ENCODE peak calls at places on chromosomes 7 and 10, in four cellular contexts. One of them, this sample, is unnamed.

GRCh38 chr7:151719031-151719894 is 157.7 kb downstream of the PRKAG2 start:
- DNase-seq in HepG2: no peak
- DNase-seq in A549: no peak
- DNase-seq in GM12878: no peak
- DNase-seq in this sample: no peak

GRCh38 chr10:43209651-43210141 is 57.2 kb downstream of the RASGEF1A start:
- DNase-seq in HepG2: no peak
- DNase-seq in GM12878: no peak
- DNase-seq in A549: no peak
- DNase-seq in this sample: no peak

GRCh38 chr7:91946549-91946948 is 5.9 kb downstream of the AKAP9 start:
- DNase-seq in A549: no peak
- DNase-seq in GM12878: no peak
- DNase-seq in HepG2: no peak
- DNase-seq in this sample: no peak

GRCh38 chr7:117010375-117011133 is 57.3 kb downstream of the ST7 start:
- DNase-seq in A549: no peak
- DNase-seq in GM12878: peak; percentile 51
- DNase-seq in HepG2: no peak
- DNase-seq in this sample: no peak

GRCh38 chr7:114158275-114158674 is 239.5 kb upstream of the PPP1R3A start:
- DNase-seq in HepG2: no peak
- DNase-seq in GM12878: no peak
- DNase-seq in A549: no peak
- DNase-seq in this sample: no peak

GRCh38 chr7:150567846-150568245 is 656 bp downstream of the GIMAP4 start:
- DNase-seq in GM12878: no peak
- DNase-seq in HepG2: no peak
- DNase-seq in A549: no peak
- DNase-seq in this sample: no peak

GRCh38 chr10:17805921-17806577 is 3.1 kb upstream of the MRC1 start:
- DNase-seq in A549: peak; percentile 31
- DNase-seq in HepG2: no peak
- DNase-seq in GM12878: no peak
- DNase-seq in this sample: peak; percentile 32

GRCh38 chr7:140641532-140642191 is 1.0 kb upstream of the DENND2A start:
- DNase-seq in GM12878: no peak
- DNase-seq in A549: no peak
- DNase-seq in HepG2: no peak
- DNase-seq in this sample: no peak

GRCh38 chr7:90119178-90119971 is 34.9 kb upstream of the STEAP1 start:
- DNase-seq in HepG2: no peak
- DNase-seq in GM12878: no peak
- DNase-seq in A549: peak; percentile 6
- DNase-seq in this sample: no peak

GRCh38 chr7:127776776-127777390 is 124.9 kb downstream of the SND1 start:
- DNase-seq in A549: no peak
- DNase-seq in GM12878: no peak
- DNase-seq in HepG2: no peak
- DNase-seq in this sample: no peak

GRCh38 chr7:39741942-39742623 is 118.7 kb downstream of the RALA start:
- DNase-seq in GM12878: no peak
- DNase-seq in A549: peak; percentile 75
- DNase-seq in HepG2: no peak
- DNase-seq in this sample: peak; percentile 57

GRCh38 chr10:44390585-44391072 is 5.7 kb upstream of the CXCL12 start:
- DNase-seq in A549: no peak
- DNase-seq in GM12878: no peak
- DNase-seq in HepG2: peak; percentile 32
- DNase-seq in this sample: no peak

GRCh38 chr7:149420006-149420405 is 40.9 kb downstream of the ZNF777 start:
- DNase-seq in GM12878: no peak
- DNase-seq in A549: no peak
- DNase-seq in HepG2: no peak
- DNase-seq in this sample: no peak
- TF ChIP-seq POLR2AphosphoS2 in GM12878: no peak
- TF ChIP-seq POLR2AphosphoS2 in A549: no peak
- TF ChIP-seq POLR2AphosphoS2 in HepG2: no peak
- TF ChIP-seq POLR2AphosphoS2 in this sample: no peak

GRCh38 chr10:99296605-99297004 is 32.6 kb upstream of the CNNM1 start:
- DNase-seq in GM12878: no peak
- DNase-seq in HepG2: no peak
- DNase-seq in A549: no peak
- DNase-seq in this sample: no peak

GRCh38 chr10:99297033-99297432 is 32.1 kb upstream of the CNNM1 start:
- DNase-seq in HepG2: peak; percentile 14
- DNase-seq in GM12878: no peak
- DNase-seq in A549: peak; percentile 14
- DNase-seq in this sample: peak; percentile 13

DNA sequence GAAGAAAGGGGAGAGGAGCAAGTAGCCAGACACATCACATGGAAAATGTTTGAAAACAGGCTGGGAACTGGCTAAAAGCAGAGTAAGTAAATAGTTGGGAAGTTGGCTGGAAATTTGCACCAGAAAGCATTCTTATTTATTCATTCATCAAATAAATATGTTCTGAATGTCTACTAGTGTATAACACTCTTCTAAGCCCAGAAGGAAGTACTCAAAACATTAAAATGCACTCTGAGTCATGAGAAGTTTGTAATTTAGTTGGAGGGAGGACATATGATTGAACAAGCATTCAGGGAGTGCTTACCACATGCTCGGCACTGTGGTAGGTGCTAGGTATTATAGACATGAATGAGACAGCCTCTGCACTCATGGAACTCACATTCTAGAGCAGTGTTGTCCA is 37.0 kb upstream of the CNNM1 start:
- DNase-seq in GM12878: no peak
- DNase-seq in A549: peak; percentile 54
- DNase-seq in HepG2: no peak
- DNase-seq in this sample: no peak
- TF ChIP-seq POLR2AphosphoS2 in GM12878: no peak
- TF ChIP-seq POLR2AphosphoS2 in A549: no peak
- TF ChIP-seq POLR2AphosphoS2 in HepG2: no peak
- TF ChIP-seq POLR2AphosphoS2 in this sample: no peak

DNA sequence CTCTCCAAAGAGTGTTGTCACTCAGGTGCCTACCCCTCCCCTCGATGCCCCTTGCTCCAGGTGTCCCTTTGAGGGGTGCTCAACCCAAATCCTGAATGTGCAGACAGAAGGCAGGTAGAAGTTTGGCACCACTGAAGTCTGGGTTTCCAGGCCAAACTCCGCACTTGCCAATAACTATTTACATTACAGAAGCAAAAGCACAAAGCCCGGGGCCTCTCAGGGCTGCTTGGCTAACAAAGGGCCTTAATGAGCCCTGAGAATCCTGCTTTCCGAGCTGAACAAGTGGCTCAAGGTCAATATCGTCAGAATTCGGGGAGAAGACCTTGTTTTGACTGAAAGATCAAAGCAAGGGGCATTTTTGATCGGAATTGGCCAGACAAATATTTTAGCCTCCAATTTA is 189.9 kb downstream of the HERPUD2 start:
- DNase-seq in HepG2: peak; percentile 9
- DNase-seq in GM12878: no peak
- DNase-seq in A549: no peak
- DNase-seq in this sample: no peak
- TF ChIP-seq POLR2AphosphoS2 in HepG2: no peak
- TF ChIP-seq POLR2AphosphoS2 in GM12878: no peak
- TF ChIP-seq POLR2AphosphoS2 in A549: no peak
- TF ChIP-seq POLR2AphosphoS2 in this sample: no peak

GRCh38 chr10:132449826-132450211 is 52.8 kb downstream of the PWWP2B start:
- DNase-seq in GM12878: no peak
- DNase-seq in A549: no peak
- DNase-seq in HepG2: no peak
- DNase-seq in this sample: no peak
- TF ChIP-seq POLR2AphosphoS2 in GM12878: no peak
- TF ChIP-seq POLR2AphosphoS2 in A549: no peak
- TF ChIP-seq POLR2AphosphoS2 in HepG2: no peak
- TF ChIP-seq POLR2AphosphoS2 in this sample: no peak

GRCh38 chr10:112775892-112776679 is 174.0 kb upstream of the TCF7L2 start:
- DNase-seq in A549: no peak
- DNase-seq in GM12878: no peak
- DNase-seq in HepG2: peak; percentile 23
- DNase-seq in this sample: no peak
- TF ChIP-seq POLR2AphosphoS2 in A549: no peak
- TF ChIP-seq POLR2AphosphoS2 in GM12878: no peak
- TF ChIP-seq POLR2AphosphoS2 in HepG2: no peak
- TF ChIP-seq POLR2AphosphoS2 in this sample: no peak

This sample was measured in K562.